ENCODE peak calls at places on chromosome 2, in nine cellular contexts. One of them, this sample, is unnamed.

GRCh38 chr2:109447251-109447661 is 166.5 kb downstream of the SEPTIN10 start:
- DNase-seq in A549: no peak
- DNase-seq in uterus: no peak
- DNase-seq in H54: no peak
- DNase-seq in K562: no peak
- DNase-seq in adrenal gland: no peak
- DNase-seq in heart left ventricle: no peak
- DNase-seq in spleen: peak; percentile 39
- DNase-seq in esophagus squamous epithelium: no peak
- DNase-seq in this sample: peak; percentile 98

GRCh38 chr2:113370478-113371091 is 66.9 kb upstream of the ZNG1B start:
- DNase-seq in H54: peak; percentile 59
- DNase-seq in spleen: no peak
- DNase-seq in adrenal gland: peak; percentile 72
- DNase-seq in A549: peak; percentile 89
- DNase-seq in K562: peak; percentile 41
- DNase-seq in esophagus squamous epithelium: no peak
- DNase-seq in uterus: peak; percentile 62
- DNase-seq in heart left ventricle: peak; percentile 58
- DNase-seq in this sample: peak; percentile 72

GRCh38 chr2:164850235-164850634 is 8.6 kb upstream of the COBLL1 start:
- DNase-seq in K562: no peak
- DNase-seq in H54: no peak
- DNase-seq in uterus: no peak
- DNase-seq in heart left ventricle: no peak
- DNase-seq in adrenal gland: no peak
- DNase-seq in A549: no peak
- DNase-seq in esophagus squamous epithelium: no peak
- DNase-seq in spleen: no peak
- DNase-seq in this sample: no peak

GRCh38 chr2:7766302-7766701 is 849.1 kb downstream of the RNF144A start:
- DNase-seq in spleen: no peak
- DNase-seq in uterus: no peak
- DNase-seq in heart left ventricle: no peak
- DNase-seq in K562: no peak
- DNase-seq in H54: no peak
- DNase-seq in A549: no peak
- DNase-seq in esophagus squamous epithelium: no peak
- DNase-seq in adrenal gland: no peak
- DNase-seq in this sample: no peak

GRCh38 chr2:178418426-178418825 is 32.5 kb downstream of the PRKRA start:
- DNase-seq in K562: no peak
- DNase-seq in heart left ventricle: no peak
- DNase-seq in uterus: no peak
- DNase-seq in H54: no peak
- DNase-seq in adrenal gland: no peak
- DNase-seq in A549: no peak
- DNase-seq in esophagus squamous epithelium: no peak
- DNase-seq in spleen: no peak
- DNase-seq in this sample: peak; percentile 65

GRCh38 chr2:172927381-172928357 is 148.0 kb upstream of the MAP3K20 start:
- DNase-seq in heart left ventricle: no peak
- DNase-seq in spleen: no peak
- DNase-seq in uterus: peak; percentile 41
- DNase-seq in K562: no peak
- DNase-seq in H54: no peak
- DNase-seq in esophagus squamous epithelium: no peak
- DNase-seq in A549: no peak
- DNase-seq in adrenal gland: peak; percentile 46
- DNase-seq in this sample: peak; percentile 88

GRCh38 chr2:209236369-209236768 is 187.5 kb upstream of the MAP2 start:
- DNase-seq in adrenal gland: no peak
- DNase-seq in K562: no peak
- DNase-seq in H54: no peak
- DNase-seq in uterus: no peak
- DNase-seq in spleen: no peak
- DNase-seq in A549: no peak
- DNase-seq in heart left ventricle: no peak
- DNase-seq in esophagus squamous epithelium: no peak
- DNase-seq in this sample: no peak

GRCh38 chr2:111669928-111670695 is 213.9 kb downstream of the ANAPC1 start:
- DNase-seq in esophagus squamous epithelium: no peak
- DNase-seq in uterus: no peak
- DNase-seq in A549: no peak
- DNase-seq in H54: no peak
- DNase-seq in heart left ventricle: no peak
- DNase-seq in K562: no peak
- DNase-seq in spleen: no peak
- DNase-seq in adrenal gland: no peak
- DNase-seq in this sample: peak; percentile 19

GRCh38 chr2:216090369-216090786 is 8.7 kb downstream of the TMEM169 start:
- DNase-seq in H54: no peak
- DNase-seq in adrenal gland: no peak
- DNase-seq in uterus: no peak
- DNase-seq in esophagus squamous epithelium: no peak
- DNase-seq in spleen: no peak
- DNase-seq in A549: no peak
- DNase-seq in K562: no peak
- DNase-seq in heart left ventricle: no peak
- DNase-seq in this sample: peak; percentile 53

GRCh38 chr2:131156452-131157149 is 51.5 kb downstream of the PLEKHB2 start:
- DNase-seq in H54: no peak
- DNase-seq in spleen: no peak
- DNase-seq in A549: no peak
- DNase-seq in heart left ventricle: no peak
- DNase-seq in K562: no peak
- DNase-seq in adrenal gland: no peak
- DNase-seq in esophagus squamous epithelium: no peak
- DNase-seq in uterus: no peak
- DNase-seq in this sample: no peak

GRCh38 chr2:240872317-240873097 is 3.9 kb downstream of the AGXT start:
- DNase-seq in esophagus squamous epithelium: no peak
- DNase-seq in heart left ventricle: no peak
- DNase-seq in H54: no peak
- DNase-seq in spleen: peak; percentile 71
- DNase-seq in K562: no peak
- DNase-seq in adrenal gland: no peak
- DNase-seq in uterus: peak; percentile 6
- DNase-seq in A549: no peak
- DNase-seq in this sample: no peak

GRCh38 chr2:75641587-75641986 is 5.0 kb upstream of the MRPL19 start:
- DNase-seq in H54: no peak
- DNase-seq in esophagus squamous epithelium: no peak
- DNase-seq in spleen: no peak
- DNase-seq in heart left ventricle: no peak
- DNase-seq in K562: no peak
- DNase-seq in adrenal gland: no peak
- DNase-seq in A549: no peak
- DNase-seq in uterus: no peak
- DNase-seq in this sample: peak; percentile 5

GRCh38 chr2:1987379-1987778 is 243.1 kb upstream of the PXDN start:
- DNase-seq in heart left ventricle: no peak
- DNase-seq in adrenal gland: no peak
- DNase-seq in uterus: no peak
- DNase-seq in spleen: no peak
- DNase-seq in K562: no peak
- DNase-seq in H54: no peak
- DNase-seq in A549: no peak
- DNase-seq in esophagus squamous epithelium: no peak
- DNase-seq in this sample: no peak

GRCh38 chr2:8587920-8588830 is 93.7 kb upstream of the ID2 start:
- DNase-seq in K562: no peak
- DNase-seq in A549: no peak
- DNase-seq in uterus: no peak
- DNase-seq in heart left ventricle: no peak
- DNase-seq in spleen: peak; percentile 72
- DNase-seq in adrenal gland: no peak
- DNase-seq in esophagus squamous epithelium: no peak
- DNase-seq in H54: no peak
- DNase-seq in this sample: no peak

GRCh38 chr2:187544371-187545080 is 9.7 kb downstream of the TFPI start:
- DNase-seq in adrenal gland: no peak
- DNase-seq in K562: no peak
- DNase-seq in uterus: peak; percentile 63
- DNase-seq in H54: no peak
- DNase-seq in spleen: no peak
- DNase-seq in heart left ventricle: no peak
- DNase-seq in A549: peak; percentile 86
- DNase-seq in esophagus squamous epithelium: no peak
- DNase-seq in this sample: no peak

GRCh38 chr2:177303939-177304338 is 39.4 kb upstream of the NFE2L2 start:
- DNase-seq in heart left ventricle: no peak
- DNase-seq in uterus: no peak
- DNase-seq in K562: no peak
- DNase-seq in A549: no peak
- DNase-seq in spleen: no peak
- DNase-seq in esophagus squamous epithelium: no peak
- DNase-seq in H54: no peak
- DNase-seq in adrenal gland: no peak
- DNase-seq in this sample: no peak

GRCh38 chr2:27042985-27043634 is 8.4 kb upstream of the AGBL5 start:
- DNase-seq in heart left ventricle: no peak
- DNase-seq in esophagus squamous epithelium: no peak
- DNase-seq in H54: no peak
- DNase-seq in adrenal gland: no peak
- DNase-seq in spleen: peak; percentile 19
- DNase-seq in K562: no peak
- DNase-seq in A549: no peak
- DNase-seq in uterus: no peak
- DNase-seq in this sample: peak; percentile 78

GRCh38 chr2:157174321-157174720 is 83.2 kb upstream of the GALNT5 start:
- DNase-seq in adrenal gland: no peak
- DNase-seq in A549: no peak
- DNase-seq in K562: no peak
- DNase-seq in H54: no peak
- DNase-seq in heart left ventricle: no peak
- DNase-seq in esophagus squamous epithelium: no peak
- DNase-seq in uterus: no peak
- DNase-seq in spleen: no peak
- DNase-seq in this sample: peak; percentile 38

GRCh38 chr2:85132834-85133637 is at the start of gene TCF7L1:
- DNase-seq in adrenal gland: peak; percentile 73
- DNase-seq in K562: peak; percentile 90
- DNase-seq in A549: peak; percentile 89
- DNase-seq in esophagus squamous epithelium: no peak
- DNase-seq in spleen: peak; percentile 82
- DNase-seq in heart left ventricle: peak; percentile 88
- DNase-seq in H54: peak; percentile 92
- DNase-seq in uterus: peak; percentile 90
- DNase-seq in this sample: peak; percentile 88

DNA sequence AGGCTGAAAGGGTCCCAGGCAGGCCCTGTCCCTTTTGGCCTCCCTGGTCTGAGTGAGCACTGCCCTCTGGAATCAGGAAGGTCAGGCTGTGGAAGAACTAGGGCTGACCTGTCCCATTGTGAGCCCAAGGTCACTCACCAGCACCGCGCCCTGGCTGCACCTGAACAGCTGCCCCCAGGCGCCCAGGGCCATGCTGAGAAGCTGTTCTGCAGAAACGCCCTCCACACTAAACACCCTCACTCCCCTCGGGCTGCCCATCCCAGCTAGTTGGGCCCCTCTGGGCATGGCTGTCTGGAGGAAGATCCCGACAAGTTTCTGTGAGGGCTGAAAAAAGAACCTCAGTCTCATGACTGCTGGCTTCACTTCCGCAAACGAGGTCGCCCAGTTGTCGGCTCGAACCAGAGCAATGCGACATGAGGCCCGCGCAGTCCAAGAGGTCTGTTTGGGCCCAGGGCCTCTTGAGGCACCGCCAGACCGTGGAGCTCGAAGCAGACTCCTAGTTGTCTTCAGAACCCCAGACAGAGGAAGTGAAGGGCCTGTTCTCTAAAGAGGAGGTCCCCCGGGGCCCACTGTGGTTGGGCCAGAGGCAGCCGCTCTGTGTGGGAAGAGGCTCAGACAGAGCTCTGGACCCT is 64.4 kb downstream of the INPP5D start:
- DNase-seq in heart left ventricle: no peak
- DNase-seq in K562: no peak
- DNase-seq in adrenal gland: no peak
- DNase-seq in uterus: no peak
- DNase-seq in A549: no peak
- DNase-seq in esophagus squamous epithelium: peak; percentile 26
- DNase-seq in spleen: peak; percentile 92
- DNase-seq in H54: no peak
- DNase-seq in this sample: no peak
- TF ChIP-seq POLR2A in heart left ventricle: no peak
- TF ChIP-seq POLR2A in K562: no peak
- TF ChIP-seq POLR2A in adrenal gland: no peak
- TF ChIP-seq POLR2A in uterus: no peak
- TF ChIP-seq POLR2A in A549: no peak
- TF ChIP-seq POLR2A in esophagus squamous epithelium: no peak
- TF ChIP-seq POLR2A in spleen: no peak
- TF ChIP-seq POLR2A in H54: no peak
- TF ChIP-seq POLR2A in this sample: no peak

DNA sequence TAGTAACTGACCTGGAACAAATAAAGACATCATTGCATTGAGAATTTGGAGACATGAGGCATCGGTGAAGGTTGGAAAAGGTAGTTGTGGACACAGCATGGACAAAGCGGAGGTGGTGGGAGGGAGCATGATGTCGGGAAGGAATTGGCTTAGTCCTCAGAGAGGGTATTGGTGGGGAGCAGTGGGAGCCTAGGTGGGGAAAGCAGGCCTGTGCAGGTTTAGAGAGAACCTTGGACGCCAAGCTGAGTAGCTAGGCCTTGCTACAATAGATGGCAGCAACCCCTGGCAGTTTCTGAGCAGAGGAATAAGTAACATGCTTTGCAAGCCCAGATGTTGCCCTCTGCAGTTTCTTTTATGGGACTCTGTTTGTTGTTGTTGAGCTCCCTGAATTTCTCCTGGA is 177.1 kb upstream of the LHCGR start:
- DNase-seq in spleen: no peak
- DNase-seq in K562: no peak
- DNase-seq in H54: no peak
- DNase-seq in esophagus squamous epithelium: no peak
- DNase-seq in A549: no peak
- DNase-seq in adrenal gland: no peak
- DNase-seq in heart left ventricle: no peak
- DNase-seq in uterus: no peak
- DNase-seq in this sample: no peak
- TF ChIP-seq POLR2A in spleen: no peak
- TF ChIP-seq POLR2A in K562: no peak
- TF ChIP-seq POLR2A in H54: no peak
- TF ChIP-seq POLR2A in esophagus squamous epithelium: no peak
- TF ChIP-seq POLR2A in A549: no peak
- TF ChIP-seq POLR2A in adrenal gland: no peak
- TF ChIP-seq POLR2A in heart left ventricle: no peak
- TF ChIP-seq POLR2A in uterus: no peak
- TF ChIP-seq POLR2A in this sample: no peak

GRCh38 chr2:61694312-61695274 is 156.4 kb upstream of the XPO1 start:
- DNase-seq in A549: peak; percentile 94
- DNase-seq in heart left ventricle: peak; percentile 96
- DNase-seq in spleen: peak; percentile 99
- DNase-seq in adrenal gland: peak; percentile 98
- DNase-seq in esophagus squamous epithelium: peak; percentile 72
- DNase-seq in K562: peak; percentile 99
- DNase-seq in uterus: peak; percentile 96
- DNase-seq in H54: peak; percentile 85
- DNase-seq in this sample: peak; percentile 75
- TF ChIP-seq POLR2A in A549: peak; percentile 85
- TF ChIP-seq POLR2A in heart left ventricle: no peak
- TF ChIP-seq POLR2A in spleen: no peak
- TF ChIP-seq POLR2A in adrenal gland: no peak
- TF ChIP-seq POLR2A in esophagus squamous epithelium: peak; percentile 62
- TF ChIP-seq POLR2A in K562: peak; percentile 88
- TF ChIP-seq POLR2A in uterus: no peak
- TF ChIP-seq POLR2A in H54: peak; percentile 56
- TF ChIP-seq POLR2A in this sample: no peak

GRCh38 chr2:65130440-65131175 is 702 bp upstream of the RAB1A start:
- DNase-seq in H54: no peak
- DNase-seq in A549: no peak
- DNase-seq in adrenal gland: no peak
- DNase-seq in uterus: no peak
- DNase-seq in K562: peak; percentile 94
- DNase-seq in esophagus squamous epithelium: no peak
- DNase-seq in heart left ventricle: no peak
- DNase-seq in spleen: no peak
- DNase-seq in this sample: no peak
- TF ChIP-seq POLR2A in H54: peak; percentile 41
- TF ChIP-seq POLR2A in A549: peak; percentile 64
- TF ChIP-seq POLR2A in adrenal gland: no peak
- TF ChIP-seq POLR2A in uterus: no peak
- TF ChIP-seq POLR2A in K562: no peak
- TF ChIP-seq POLR2A in esophagus squamous epithelium: no peak
- TF ChIP-seq POLR2A in heart left ventricle: no peak
- TF ChIP-seq POLR2A in spleen: no peak
- TF ChIP-seq POLR2A in this sample: peak; percentile 8

This sample was measured in IMR-90.